ENCODE peak calls at places on chromosome 2, in five cellular contexts. C, F, V, A and U are unnamed samples.

GRCh38 chr2:241158546-241158900 is 8.3 kb downstream of the PPP1R7 start:
- DNase-seq in F (no peak), C (no peak), A (no peak), V (no peak), U (no peak)

GRCh38 chr2:234488913-234489451 is 7.9 kb downstream of the ARL4C start:
- DNase-seq in V (peak; percentile 87), F (no peak), A (no peak), C (no peak), U (no peak)

GRCh38 chr2:104758199-104758620 is 95.7 kb upstream of the POU3F3 start:
- DNase-seq in C (no peak), V (no peak), A (no peak), F (no peak), U (no peak)

GRCh38 chr2:38106420-38107182 is 30.6 kb upstream of the CYP1B1 start:
- DNase-seq in F (no peak), V (no peak), C (no peak), A (peak; percentile 76), U (no peak)

GRCh38 chr2:68715353-68716041 is 19.1 kb upstream of the ARHGAP25 start:
- DNase-seq in V (peak; percentile 66), F (peak; percentile 38), C (peak; percentile 59), A (peak; percentile 68), U (peak; percentile 67)

GRCh38 chr2:196276421-196276820 is 105.0 kb upstream of the STK17B start:
- DNase-seq in F (no peak), A (no peak), V (no peak), C (no peak), U (no peak)

GRCh38 chr2:220320326-220320725 is 692.9 kb downstream of the SLC4A3 start:
- DNase-seq in F (no peak), C (no peak), V (no peak), A (no peak), U (no peak)

GRCh38 chr2:30567317-30567716 is 120.3 kb downstream of the LCLAT1 start:
- DNase-seq in A (no peak), C (no peak), F (no peak), V (no peak), U (no peak)

GRCh38 chr2:225378984-225379383 is 20.5 kb upstream of the NYAP2 start:
- DNase-seq in C (no peak), V (no peak), F (no peak), A (no peak), U (no peak)

GRCh38 chr2:205858781-205859478 is 176.6 kb downstream of the NRP2 start:
- DNase-seq in F (no peak), V (no peak), C (no peak), A (peak; percentile 10), U (no peak)

GRCh38 chr2:50769416-50769815 is 262.5 kb downstream of the NRXN1 start:
- DNase-seq in C (no peak), A (no peak), V (no peak), F (peak; percentile 41), U (no peak)

GRCh38 chr2:163465440-163465839 is 270.4 kb downstream of the FIGN start:
- DNase-seq in C (no peak), F (peak; percentile 81), V (no peak), A (peak; percentile 31), U (no peak)

GRCh38 chr2:199861116-199861774 is 10.3 kb upstream of the FTCDNL1 start:
- DNase-seq in A (peak; percentile 51), C (peak; percentile 25), V (no peak), F (no peak), U (no peak)

GRCh38 chr2:122873951-122874350 is 1118.5 kb downstream of the TSN start:
- DNase-seq in V (no peak), C (no peak), F (no peak), A (peak; percentile 22), U (no peak)

GRCh38 chr2:168317282-168317681 is 69.9 kb upstream of the STK39 start:
- DNase-seq in F (no peak), C (no peak), V (no peak), A (no peak), U (no peak)

GRCh38 chr2:240925191-240925575 is 19.0 kb downstream of the CROCC2 start:
- DNase-seq in V (no peak), F (no peak), C (no peak), A (no peak), U (peak; percentile 53)

GRCh38 chr2:43032894-43033270 is 193.5 kb downstream of the ZFP36L2 start:
- DNase-seq in V (no peak), F (no peak), A (no peak), C (no peak), U (peak; percentile 41)

GRCh38 chr2:61018319-61018750 is 280 bp upstream of the PUS10 start:
- DNase-seq in A (no peak), F (no peak), V (no peak), C (no peak), U (no peak)

GRCh38 chr2:231241755-231242507 is 43.5 kb downstream of the ARMC9 start:
- DNase-seq in C (no peak), A (no peak), V (no peak), F (no peak), U (no peak)

GRCh38 chr2:24471662-24472061 is 19.4 kb upstream of the NCOA1 start:
- DNase-seq in C (no peak), A (no peak), V (no peak), F (no peak), U (no peak)